ENCODE peak calls at places on chromosomes 13 and 19, in four cellular contexts. A is GM06990, P is BJ, Z is BE2C. G is an unnamed sample. For H3K27me3, the result is how much of the 10 kb centered on the place peaks cover.

GRCh38 chr19:46404039-46404883 is 9.1 kb downstream of the CCDC8 start:
- DNase-seq in A (no peak), P (no peak), Z (no peak), G (peak)

GRCh38 chr19:7636691-7637373 is at the start of gene STXBP2:
- DNase-seq in A (peak), P (no peak), Z (no peak), G (peak)

GRCh38 chr19:45069056-45069455 is 7.2 kb downstream of the ZNF296 start:
- DNase-seq in A (no peak), P (no peak), Z (peak), G (no peak)

GRCh38 chr13:19791953-19792537 is 9.3 kb upstream of the PSPC1 start:
- DNase-seq in A (no peak), P (no peak), Z (no peak), G (no peak)

GRCh38 chr13:21075303-21076264 is 14.2 kb upstream of the LATS2 start:
- DNase-seq in A (peak), P (no peak), Z (no peak), G (no peak)

GRCh38 chr13:97879646-97880297 is 73.7 kb upstream of the IPO5 start:
- DNase-seq in A (no peak), P (peak), Z (no peak), G (peak)

GRCh38 chr19:48878219-48879024 is 6.2 kb downstream of the PPP1R15A start:
- DNase-seq in A (no peak), P (no peak), Z (no peak), G (no peak)

GRCh38 chr13:104043184-104043583 is 977.0 kb upstream of the SLC10A2 start:
- DNase-seq in A (no peak), P (no peak), Z (no peak), G (no peak)

GRCh38 chr13:98461525-98462240 is 115.2 kb downstream of the STK24 start:
- DNase-seq in A (no peak), P (no peak), Z (no peak), G (no peak)

GRCh38 chr19:7397687-7398086 is 49.0 kb downstream of the ARHGEF18 start:
- DNase-seq in A (no peak), P (peak), Z (no peak), G (no peak)

GRCh38 chr19:9523885-9524474 is 14.5 kb downstream of the ZNF426 start:
- DNase-seq in A (no peak), P (no peak), Z (no peak), G (no peak)

GRCh38 chr13:98144501-98145350 is 1.8 kb downstream of the FARP1 start:
- DNase-seq in A (no peak), P (peak), Z (peak), G (peak)

GRCh38 chr13:48126944-48127814 is 32.3 kb upstream of the MED4 start:
- DNase-seq in A (no peak), P (peak), Z (peak), G (peak)

GRCh38 chr13:75226755-75227435 is 255.1 kb downstream of the TBC1D4 start:
- DNase-seq in A (no peak), P (peak), Z (no peak), G (no peak)

GRCh38 chr19:28027116-28027515 is 1185.8 kb downstream of the UQCRFS1 start:
- DNase-seq in A (no peak), P (no peak), Z (no peak), G (no peak)

GRCh38 chr13:113982296-113982661 is 8.4 kb upstream of the C13orf46 start:
- DNase-seq in A (no peak), P (no peak), Z (no peak), G (no peak)

GRCh38 chr19:10209305-10209704 is 14.6 kb upstream of the DNMT1 start:
- DNase-seq in A (no peak), P (no peak), Z (no peak), G (no peak)

GRCh38 chr19:49403404-49404187 is 15.5 kb downstream of the KASH5 start:
- DNase-seq in A (peak), P (no peak), Z (no peak), G (peak)

GRCh38 chr19:49357186-49357585 is 5.0 kb downstream of the TEAD2 start:
- DNase-seq in A (no peak), P (no peak), Z (no peak), G (no peak)

GRCh38 chr13:40798380-40798779 is 9.0 kb downstream of the SLC25A15 start:
- DNase-seq in A (no peak), P (no peak), Z (no peak), G (no peak)

GRCh38 chr19:35887197-35887596 is 13.1 kb downstream of the NFKBID start:
- DNase-seq in A (no peak), P (no peak), Z (no peak), G (no peak)

GRCh38 chr19:2154587-2155075 is 3.3 kb upstream of the AP3D1 start:
- DNase-seq in A (no peak), P (peak), Z (no peak), G (no peak)

GRCh38 chr13:41915096-41915495 is 45.8 kb downstream of the VWA8 start:
- DNase-seq in A (no peak), P (no peak), Z (no peak), G (no peak)

GRCh38 chr19:12872941-12873890 is 8.0 kb downstream of the DNASE2 start:
- DNase-seq in A (no peak), P (peak), Z (peak), G (peak)

GRCh38 chr13:52738719-52739467 is 727 bp downstream of the CNMD start:
- DNase-seq in A (peak), P (no peak), Z (peak), G (peak)

GRCh38 chr19:35294328-35294727 is 2.4 kb downstream of the MAG start:
- DNase-seq in A (no peak), P (no peak), Z (no peak), G (peak)

GRCh38 chr19:50922316-50922853 is 11.2 kb upstream of the KLK4 start:
- DNase-seq in A (peak), P (no peak), Z (peak), G (peak)

GRCh38 chr13:110382229-110382628 is 75.1 kb downstream of the COL4A2 start:
- DNase-seq in A (no peak), P (no peak), Z (no peak), G (peak)

GRCh38 chr19:7979011-7979410 is 26.4 kb downstream of the ELAVL1 start:
- DNase-seq in A (no peak), P (no peak), Z (no peak), G (no peak)

GRCh38 chr19:44113784-44114390 is 688 bp downstream of the ZNF225 start:
- DNase-seq in A (no peak), P (no peak), Z (no peak), G (peak)

GRCh38 chr19:55830656-55831055 is 1.1 kb downstream of the NLRP11 start:
- DNase-seq in A (no peak), P (no peak), Z (no peak), G (no peak)

GRCh38 chr19:14555918-14556661 is 15.8 kb downstream of the NDUFB7 start:
- DNase-seq in A (no peak), P (no peak), Z (no peak), G (no peak)

GRCh38 chr13:69319659-69320058 is 788.0 kb upstream of the ATXN8OS start:
- DNase-seq in A (no peak), P (no peak), Z (no peak), G (no peak)

GRCh38 chr13:28349371-28349770 is 145.6 kb downstream of the FLT1 start:
- DNase-seq in A (no peak), P (no peak), Z (peak), G (no peak)

GRCh38 chr19:45075215-45076028 is 856 bp downstream of the ZNF296 start:
- DNase-seq in A (peak), P (no peak), Z (no peak), G (no peak)

DNA sequence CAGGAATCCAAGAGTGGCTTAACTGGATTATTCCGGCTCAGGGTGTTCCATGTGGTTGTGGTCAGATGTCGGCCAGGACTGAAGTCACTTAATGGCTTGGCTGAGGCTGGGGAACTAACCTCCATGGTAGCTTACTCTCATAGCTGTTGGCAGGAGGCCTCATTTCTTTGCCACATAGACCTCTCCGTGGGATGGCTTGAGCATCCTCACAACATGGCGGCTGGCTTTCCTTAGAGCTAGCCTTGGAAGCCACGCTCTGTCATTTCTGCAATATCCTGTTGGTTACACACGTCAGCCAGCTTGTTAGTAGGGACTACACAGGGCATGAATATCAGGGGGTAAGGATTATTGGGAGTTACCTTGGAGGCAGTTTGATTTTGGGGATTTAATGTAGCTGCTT is 5.1 kb downstream of the CRX start:
- DNase-seq in A (no peak), P (no peak), Z (no peak), G (no peak)
- H3K27me3 ChIP-seq in A (under half), P (under half), Z (under half), G (under half)

GRCh38 chr13:39612023-39612637 is 9.1 kb upstream of the LHFPL6 start:
- DNase-seq in A (no peak), P (no peak), Z (peak), G (peak)

GRCh38 chr13:39618546-39618945 is 15.6 kb upstream of the LHFPL6 start:
- DNase-seq in A (no peak), P (no peak), Z (no peak), G (no peak)

GRCh38 chr13:39616087-39616694 is 13.2 kb upstream of the LHFPL6 start:
- DNase-seq in A (peak), P (no peak), Z (peak), G (peak)
- H3K27me3 ChIP-seq in A (under half), P (under half), Z (under half), G (under half)

DNA sequence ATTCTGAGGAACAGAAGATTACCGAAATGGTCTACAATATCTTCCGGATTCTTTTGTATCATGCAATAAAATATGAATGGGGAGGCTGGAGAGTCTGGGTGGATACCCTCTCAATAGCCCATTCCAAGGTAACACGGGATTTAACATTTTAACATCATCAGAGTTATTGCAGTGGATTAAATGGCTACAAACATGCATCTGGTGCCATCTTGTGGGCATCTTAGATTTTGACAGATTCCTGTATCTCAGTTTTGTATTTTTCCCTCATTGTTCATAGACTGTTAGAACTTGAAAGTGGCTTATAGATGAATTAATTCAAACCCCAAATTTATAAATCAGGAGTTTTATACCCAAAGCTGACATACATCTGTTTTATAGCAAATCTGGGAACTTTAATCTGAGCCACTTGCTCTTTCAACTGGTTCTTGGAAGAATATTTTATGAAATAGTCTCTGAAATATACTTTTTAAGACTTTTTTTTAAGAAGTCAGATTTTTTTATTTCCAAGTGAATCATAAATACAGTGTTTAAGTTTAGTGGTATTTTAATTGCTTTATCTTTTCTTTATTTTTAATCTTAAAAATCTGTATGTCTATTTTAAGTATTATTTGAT is 215.2 kb downstream of the NBEA start:
- DNase-seq in A (no peak), P (no peak), Z (peak), G (peak)
- H3K27me3 ChIP-seq in A (under half), P (under half), Z (under half), G (under half)

DNA sequence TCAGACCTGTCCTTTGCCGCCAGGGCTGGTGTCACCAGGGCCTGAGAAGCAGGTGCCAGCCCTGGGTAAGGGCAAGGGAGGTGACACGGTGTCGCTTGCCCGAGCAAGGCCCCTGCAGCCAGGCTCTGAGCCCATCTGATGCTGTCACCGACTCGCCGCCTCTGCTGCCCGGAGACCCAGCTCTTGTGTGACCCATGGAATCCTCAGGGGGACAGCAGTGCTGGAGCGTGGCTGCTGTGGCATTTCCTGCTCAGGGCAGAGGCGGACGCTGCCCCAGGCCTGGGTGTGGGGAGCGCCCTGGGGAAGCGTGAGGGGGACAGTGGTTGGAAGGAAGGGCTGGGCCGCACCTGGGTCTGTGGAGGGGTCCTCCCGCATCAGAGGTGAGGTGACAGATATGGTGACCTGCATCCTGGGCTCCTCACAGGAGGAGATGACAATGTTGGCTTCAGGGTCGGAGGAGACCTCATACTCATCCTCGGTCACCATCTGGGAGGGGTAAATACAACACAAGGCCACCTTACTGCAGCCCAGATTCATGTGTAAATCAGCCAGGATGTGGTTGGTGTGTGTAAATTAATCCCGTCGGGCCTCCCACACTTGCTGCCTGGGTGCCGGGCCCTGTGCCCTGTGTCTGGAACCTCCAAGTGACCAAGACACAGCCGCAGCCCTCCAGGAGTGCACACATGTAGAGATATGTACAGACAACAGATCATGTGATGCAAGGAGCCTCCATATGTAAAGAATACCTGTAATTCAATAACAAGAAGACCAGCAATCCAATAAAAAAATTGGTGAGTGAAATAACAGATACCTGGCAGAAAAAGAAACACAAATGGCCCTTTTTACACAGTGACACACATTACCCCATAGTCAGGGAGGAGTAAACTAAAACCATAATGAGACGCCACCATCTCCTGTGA is 27.6 kb upstream of the MATK start:
- DNase-seq in A (no peak), P (no peak), Z (no peak), G (no peak)
- H3K27me3 ChIP-seq in A (under half), P (under half), Z (under half), G (under half)

G was measured in A673.